ENCODE peak calls at places on chromosomes 13 and 19, in four cellular contexts. V, R, B and U are unnamed samples. For H3K9me3, the result is how much of the 10 kb centered on the place peaks cover.

GRCh38 chr19:10712754-10713153 is 5.1 kb upstream of the DNM2 start:
- DNase-seq in V (no peak), R (no peak), B (no peak), U (no peak)

GRCh38 chr13:94967183-94968039 is 255.1 kb upstream of the SOX21 start:
- DNase-seq in B (peak), R (no peak), V (no peak), U (no peak)

GRCh38 chr13:27617801-27618411 is 2.4 kb downstream of the LNX2 start:
- DNase-seq in B (no peak), V (no peak), R (no peak), U (no peak)

GRCh38 chr13:73268306-73268705 is 209.5 kb downstream of the KLF5 start:
- DNase-seq in R (no peak), B (no peak), V (no peak), U (no peak)

GRCh38 chr19:28468701-28469459 is 744.1 kb downstream of the UQCRFS1 start:
- DNase-seq in B (peak), V (no peak), R (no peak), U (no peak)

GRCh38 chr19:10981496-10981895 is 20.7 kb downstream of the SMARCA4 start:
- DNase-seq in B (no peak), V (no peak), R (no peak), U (no peak)

GRCh38 chr13:60798503-60798902 is 401.5 kb downstream of the TDRD3 start:
- DNase-seq in R (no peak), V (no peak), B (no peak), U (no peak)

GRCh38 chr13:43835701-43836100 is 43.8 kb downstream of the CCDC122 start:
- DNase-seq in B (no peak), V (no peak), R (no peak), U (no peak)

GRCh38 chr19:57613941-57614743 is at the start of gene ZNF134:
- DNase-seq in R (peak), V (peak), B (peak), U (peak)

GRCh38 chr19:57620673-57621348 is 6.8 kb downstream of the ZNF134 start:
- DNase-seq in V (no peak), R (no peak), B (no peak), U (no peak)

GRCh38 chr19:57611113-57611512 is 2.9 kb upstream of the ZNF134 start:
- DNase-seq in R (no peak), B (no peak), V (no peak), U (no peak)

DNA sequence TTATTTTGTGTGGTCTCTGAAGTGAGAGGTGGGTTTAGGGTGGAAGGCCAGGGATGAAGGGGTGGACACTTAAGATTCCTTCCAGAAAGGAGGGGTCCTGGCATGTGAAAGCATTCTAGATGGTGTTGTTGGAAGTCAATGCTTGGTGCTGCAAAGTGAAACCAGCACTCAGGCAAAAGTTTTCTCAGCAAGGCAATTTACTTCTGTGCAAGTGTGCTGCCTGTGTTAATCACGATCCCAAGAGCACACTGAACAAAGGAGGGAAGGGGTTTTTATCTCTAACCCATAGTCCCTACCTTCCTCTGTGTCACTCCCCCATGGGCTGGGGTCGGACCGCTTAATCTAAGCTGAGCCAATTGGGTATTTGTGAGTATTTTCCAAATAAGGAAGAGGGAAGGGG is 1.3 kb downstream of the ZNF134 start:
- DNase-seq in B (no peak), V (no peak), R (no peak), U (no peak)
- H3K9me3 ChIP-seq in B (under half), V (under half), R (under half), U (half or more)

DNA sequence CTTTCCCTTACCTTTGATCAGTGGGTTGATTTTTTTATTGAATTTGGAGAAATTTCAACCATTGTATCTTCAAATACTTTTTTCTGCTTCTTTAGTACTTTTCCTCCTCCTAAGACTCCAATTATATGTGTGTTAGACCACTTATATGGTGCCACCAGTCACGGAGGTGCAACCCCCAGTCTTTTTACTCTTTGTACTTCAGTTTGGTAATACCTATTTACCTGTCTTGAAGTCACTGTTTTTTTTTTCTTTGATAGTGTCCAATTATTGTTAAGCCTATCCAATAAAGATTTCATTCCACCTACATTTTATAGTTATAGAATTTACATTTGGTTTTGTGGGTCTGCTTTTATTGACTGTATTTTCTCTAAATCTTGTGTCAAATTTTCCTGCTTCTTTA is 14.9 kb downstream of the ZNF283 start:
- DNase-seq in V (no peak), B (no peak), R (no peak), U (no peak)
- H3K9me3 ChIP-seq in V (under half), B (under half), R (under half), U (under half)

GRCh38 chr13:40961224-40961623 is 57.9 kb downstream of the ELF1 start:
- DNase-seq in B (no peak), R (no peak), V (no peak), U (no peak)

GRCh38 chr13:40963927-40964326 is 55.2 kb downstream of the ELF1 start:
- DNase-seq in B (no peak), V (no peak), R (no peak), U (no peak)

GRCh38 chr13:40960721-40961120 is 58.4 kb downstream of the ELF1 start:
- DNase-seq in V (no peak), R (no peak), B (no peak), U (no peak)

GRCh38 chr13:40961826-40962225 is 57.3 kb downstream of the ELF1 start:
- DNase-seq in R (no peak), B (no peak), V (no peak), U (no peak)

GRCh38 chr13:40958655-40959054 is 60.5 kb downstream of the ELF1 start:
- DNase-seq in R (no peak), B (no peak), V (no peak), U (no peak)
- H3K9me3 ChIP-seq in R (under half), B (under half), V (under half), U (under half)

GRCh38 chr13:53499551-53499950 is 470.9 kb downstream of the OLFM4 start:
- DNase-seq in V (no peak), B (no peak), R (no peak), U (no peak)

GRCh38 chr13:53501387-53501786 is 472.8 kb downstream of the OLFM4 start:
- DNase-seq in R (no peak), B (no peak), V (no peak), U (no peak)
- H3K9me3 ChIP-seq in R (under half), B (under half), V (under half), U (under half)

DNA sequence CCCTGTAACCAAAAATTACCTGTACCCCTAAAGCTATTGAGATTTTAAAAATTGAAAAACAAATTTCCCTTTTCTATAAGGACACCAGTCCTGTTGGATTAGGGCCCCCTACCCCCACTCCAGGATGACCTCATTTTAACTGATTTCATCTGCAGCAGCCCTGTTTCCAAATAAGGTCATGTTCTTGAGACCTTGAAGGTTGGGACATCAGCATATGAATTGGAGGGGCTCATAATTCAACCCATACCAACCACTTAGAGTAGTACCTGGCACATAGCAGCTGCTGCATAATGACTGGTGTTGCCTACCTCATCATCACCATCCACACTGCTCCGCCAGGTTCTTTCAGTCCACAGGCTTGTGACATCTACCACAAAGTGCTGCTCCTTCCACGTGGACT is 17.6 kb downstream of the ZNF71 start:
- DNase-seq in V (no peak), B (no peak), R (no peak), U (no peak)
- H3K9me3 ChIP-seq in V (under half), B (under half), R (under half), U (under half)

DNA sequence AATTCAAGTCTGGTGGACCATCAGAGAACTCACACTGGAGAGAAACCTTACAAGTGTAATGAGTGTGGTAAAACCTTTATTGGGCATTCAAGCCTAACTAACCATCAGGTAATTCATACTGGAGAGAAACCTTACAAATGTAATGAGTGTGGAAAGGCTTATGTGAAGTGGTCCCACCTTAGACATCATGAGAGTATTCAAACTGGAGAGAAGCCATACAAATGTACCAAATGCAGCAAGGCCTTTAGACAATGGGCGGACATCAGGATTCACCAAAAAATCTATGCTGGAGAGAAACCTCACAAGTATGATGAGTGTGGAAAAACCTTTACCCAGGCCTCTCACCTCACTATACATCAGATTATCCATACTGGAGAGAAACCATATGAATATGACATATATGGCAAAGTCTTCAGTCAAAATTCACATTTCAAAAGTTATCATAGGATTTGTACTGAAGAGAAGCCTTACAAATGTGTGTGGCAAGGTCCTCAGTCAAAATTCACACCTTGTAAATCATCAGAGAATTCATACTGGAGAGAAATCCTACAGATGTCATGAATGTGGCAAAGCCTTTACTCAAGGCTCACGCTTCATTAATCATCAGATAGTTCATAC is 19.7 kb upstream of the ZNF665 start:
- DNase-seq in R (no peak), B (no peak), V (no peak), U (no peak)
- H3K9me3 ChIP-seq in R (under half), B (under half), V (under half), U (under half)

DNA sequence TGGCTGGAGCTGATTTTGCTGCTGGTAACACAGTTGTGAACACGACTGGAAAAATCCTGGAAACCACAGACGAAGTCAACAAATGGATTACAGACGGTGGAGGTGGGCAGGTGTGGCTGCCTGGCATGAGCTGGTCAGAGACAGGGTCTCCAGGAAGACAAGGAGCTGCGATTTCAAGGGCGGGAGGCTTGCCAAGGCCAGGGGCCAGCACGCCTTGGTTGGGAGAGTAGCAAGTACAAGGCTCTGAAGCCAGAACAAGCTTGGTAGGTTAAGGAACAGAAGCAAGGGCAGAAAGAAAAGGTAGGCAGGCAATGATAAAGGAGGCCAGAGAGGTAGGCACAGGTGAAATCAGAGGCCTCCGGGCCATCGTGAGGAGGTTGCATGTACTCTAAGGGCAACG is 50.7 kb upstream of the AMER2 start:
- DNase-seq in V (no peak), B (no peak), R (no peak), U (no peak)
- H3K9me3 ChIP-seq in V (under half), B (under half), R (under half), U (under half)